ENCODE peak calls at places on chromosomes 12 and 14, in four cellular contexts. K is HCT116, D is lower lobe of right lung, J is breast epithelium. F is an unnamed sample. For H3K4me1, the result is how much of the 10 kb centered on the place peaks cover.

GRCh38 chr12:19263666-19264065 is 134.1 kb downstream of the PLEKHA5 start:
- DNase-seq in K (no peak), D (no peak), J (no peak), F (no peak)

GRCh38 chr14:75133597-75133996 is 6.7 kb upstream of the NEK9 start:
- DNase-seq in K (no peak), D (no peak), J (no peak), F (no peak)

GRCh38 chr12:133106253-133106652 is 23.8 kb downstream of the ZNF891 start:
- DNase-seq in K (no peak), D (no peak), J (no peak), F (no peak)

GRCh38 chr12:15796493-15797141 is 7.4 kb upstream of the EPS8 start:
- DNase-seq in K (peak), D (no peak), J (no peak), F (no peak)

GRCh38 chr14:57066887-57067513 is 201.7 kb downstream of the EXOC5 start:
- DNase-seq in K (peak), D (peak), J (no peak), F (peak)

GRCh38 chr12:133037207-133038005 is at the start of gene ZNF84:
- DNase-seq in K (peak), D (peak), J (peak), F (peak)

GRCh38 chr14:33938131-33938949 is 12.5 kb downstream of the EGLN3 start:
- DNase-seq in K (peak), D (no peak), J (peak), F (peak)

GRCh38 chr12:94516985-94517384 is 57.3 kb upstream of the CEP83 start:
- DNase-seq in K (peak), D (no peak), J (no peak), F (no peak)

GRCh38 chr12:50017653-50018052 is 7.6 kb downstream of the RACGAP1 start:
- DNase-seq in K (no peak), D (peak), J (no peak), F (no peak)

GRCh38 chr14:61642246-61642982 is 52.9 kb upstream of the HIF1A start:
- DNase-seq in K (no peak), D (no peak), J (no peak), F (no peak)

GRCh38 chr12:102095677-102096263 is 24.1 kb downstream of the NUP37 start:
- DNase-seq in K (no peak), D (no peak), J (no peak), F (no peak)

GRCh38 chr12:100827901-100828520 is 33.4 kb downstream of the ANO4 start:
- DNase-seq in K (peak), D (no peak), J (no peak), F (peak)

GRCh38 chr12:80622271-80622670 is 85.2 kb upstream of the MYF6 start:
- DNase-seq in K (no peak), D (no peak), J (no peak), F (no peak)

GRCh38 chr14:57982802-57983201 is 116.9 kb upstream of the SLC35F4 start:
- DNase-seq in K (no peak), D (peak), J (no peak), F (peak)

GRCh38 chr14:28240909-28241308 is 525.7 kb upstream of the FOXG1 start:
- DNase-seq in K (no peak), D (no peak), J (no peak), F (no peak)

GRCh38 chr14:22474730-22475351 is 114.2 kb downstream of the DAD1 start:
- DNase-seq in K (no peak), D (no peak), J (no peak), F (no peak)
- H3K4me3 ChIP-seq in K (no peak), D (no peak), J (no peak), F (no peak)

DNA sequence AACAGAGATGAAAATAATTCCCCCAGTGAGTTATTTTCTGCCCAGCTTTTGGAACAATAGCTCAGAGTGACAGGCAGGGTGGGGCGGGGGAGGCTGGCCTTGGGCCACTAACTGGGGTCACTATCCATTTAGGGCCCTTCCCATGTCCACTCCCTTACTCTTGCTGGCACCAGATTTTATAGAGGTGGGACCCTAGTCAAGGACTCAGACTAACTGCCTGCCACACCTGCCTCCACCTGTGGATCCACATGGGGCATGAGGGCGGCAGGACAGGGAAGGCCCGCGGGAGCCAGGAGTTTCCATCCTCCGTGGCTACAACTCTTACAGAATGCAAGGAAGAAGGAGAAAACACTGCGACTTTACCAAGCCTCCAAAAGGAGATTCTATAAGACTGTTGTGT is 10.1 kb downstream of the VDR start:
- DNase-seq in K (no peak), D (no peak), J (no peak), F (no peak)
- H3K4me1 ChIP-seq in K (under half), D (under half), J (under half), F (under half)

GRCh38 chr12:31362759-31363415 is 36.9 kb upstream of the SINHCAF start:
- DNase-seq in K (no peak), D (peak), J (no peak), F (no peak)
- TF ChIP-seq CTCF in K (no peak), D (no peak), J (no peak), F (no peak)

GRCh38 chr14:36646664-36647416 is 14.8 kb upstream of the PAX9 start:
- DNase-seq in K (no peak), D (no peak), J (no peak), F (no peak)
- H3K4me3 ChIP-seq in K (no peak), D (peak), J (peak), F (no peak)